ENCODE peak calls at places on chromosomes 2 and 18, in eight cellular contexts. Z, F, S, R, E, I, N and M are unnamed samples.

GRCh38 chr2:230067990-230068657 is 600 bp downstream of the SLC16A14 start:
- DNase-seq in Z (peak), F (peak), S (peak), R (peak), E (peak), I (peak), N (peak), M (peak)

GRCh38 chr18:1438458-1438910 is 533.8 kb downstream of the ADCYAP1 start:
- DNase-seq in Z (no peak), F (no peak), S (no peak), R (no peak), E (no peak), I (no peak), N (no peak), M (no peak)

GRCh38 chr2:231312066-231312465 is 83.4 kb upstream of the B3GNT7 start:
- DNase-seq in Z (no peak), F (no peak), S (no peak), R (no peak), E (no peak), I (no peak), N (no peak), M (no peak)

GRCh38 chr2:113240915-113241911 is 37.5 kb downstream of the PAX8 start:
- DNase-seq in Z (peak), F (no peak), S (peak), R (no peak), E (no peak), I (peak), N (no peak), M (peak)

GRCh38 chr18:76455015-76455676 is 39.9 kb downstream of the ZNF516 start:
- DNase-seq in Z (no peak), F (no peak), S (no peak), R (no peak), E (no peak), I (no peak), N (no peak), M (no peak)

GRCh38 chr18:407825-408224 is 92.7 kb downstream of the COLEC12 start:
- DNase-seq in Z (no peak), F (no peak), S (no peak), R (no peak), E (no peak), I (no peak), N (no peak), M (no peak)

GRCh38 chr2:119545076-119545475 is 827 bp downstream of the CFAP221 start:
- DNase-seq in Z (no peak), F (no peak), S (no peak), R (no peak), E (no peak), I (no peak), N (no peak), M (no peak)

GRCh38 chr2:72116081-72116533 is 31.6 kb downstream of the CYP26B1 start:
- DNase-seq in Z (no peak), F (no peak), S (no peak), R (no peak), E (no peak), I (no peak), N (no peak), M (no peak)

GRCh38 chr2:166900700-166901099 is 12.4 kb downstream of the XIRP2 start:
- DNase-seq in Z (no peak), F (no peak), S (no peak), R (no peak), E (no peak), I (no peak), N (no peak), M (peak)

GRCh38 chr18:79805211-79805862 is 7.6 kb downstream of the KCNG2 start:
- DNase-seq in Z (peak), F (no peak), S (no peak), R (no peak), E (no peak), I (no peak), N (no peak), M (no peak)

GRCh38 chr2:121038031-121038430 is 247.0 kb downstream of the TFCP2L1 start:
- DNase-seq in Z (no peak), F (no peak), S (no peak), R (no peak), E (no peak), I (no peak), N (no peak), M (no peak)

GRCh38 chr2:197575987-197576386 is 60.1 kb downstream of the MOB4 start:
- DNase-seq in Z (no peak), F (no peak), S (no peak), R (no peak), E (no peak), I (no peak), N (no peak), M (no peak)

GRCh38 chr2:101152195-101153076 is 1.3 kb upstream of the TBC1D8 start:
- DNase-seq in Z (peak), F (peak), S (peak), R (peak), E (peak), I (peak), N (peak), M (peak)

GRCh38 chr18:68354176-68354575 is 360.7 kb downstream of the TMX3 start:
- DNase-seq in Z (no peak), F (no peak), S (no peak), R (no peak), E (no peak), I (no peak), N (no peak), M (no peak)

GRCh38 chr2:168944065-168944464 is 43.0 kb downstream of the G6PC2 start:
- DNase-seq in Z (no peak), F (no peak), S (no peak), R (no peak), E (no peak), I (no peak), N (no peak), M (no peak)

GRCh38 chr2:119086327-119086726 is 72.2 kb downstream of the C1QL2 start:
- DNase-seq in Z (no peak), F (no peak), S (no peak), R (no peak), E (no peak), I (no peak), N (no peak), M (no peak)

GRCh38 chr2:23505984-23506380 is 121.0 kb downstream of the KLHL29 start:
- DNase-seq in Z (no peak), F (no peak), S (no peak), R (no peak), E (no peak), I (peak), N (no peak), M (no peak)

GRCh38 chr2:109129921-109130725 is 1.1 kb downstream of the SH3RF3 start:
- DNase-seq in Z (no peak), F (no peak), S (peak), R (peak), E (no peak), I (peak), N (peak), M (peak)

GRCh38 chr2:29530281-29530680 is 391.1 kb downstream of the ALK start:
- DNase-seq in Z (no peak), F (no peak), S (no peak), R (no peak), E (no peak), I (no peak), N (no peak), M (no peak)

GRCh38 chr18:44180683-44181082 is 500.0 kb upstream of the SETBP1 start:
- DNase-seq in Z (no peak), F (no peak), S (no peak), R (no peak), E (no peak), I (no peak), N (no peak), M (no peak)

GRCh38 chr2:218701806-218702205 is 8.8 kb upstream of the TTLL4 start:
- DNase-seq in Z (no peak), F (peak), S (no peak), R (no peak), E (no peak), I (no peak), N (no peak), M (no peak)

GRCh38 chr2:20992201-20992711 is 51.6 kb downstream of the APOB start:
- DNase-seq in Z (no peak), F (no peak), S (no peak), R (no peak), E (no peak), I (peak), N (no peak), M (peak)